ENCODE peak calls at places on chromosome 12, in four cellular contexts. W is choroid plexus epithelial cell, F is cardiac fibroblast, B is GM20000. G is an unnamed sample.

GRCh38 chr12:77299910-77300772 is 234.8 kb upstream of the E2F7 start:
- DNase-seq in W (peak), F (peak), B (no peak), G (peak)

GRCh38 chr12:82725741-82726140 is 39.0 kb downstream of the TMTC2 start:
- DNase-seq in W (no peak), F (no peak), B (no peak), G (no peak)

GRCh38 chr12:124296916-124297351 is 2.0 kb downstream of the RFLNA start:
- DNase-seq in W (no peak), F (no peak), B (no peak), G (no peak)

GRCh38 chr12:113152835-113153814 is 3.6 kb downstream of the CFAP73 start:
- DNase-seq in W (peak), F (peak), B (peak), G (peak)

GRCh38 chr12:132489078-132489601 is 811 bp upstream of the FBRSL1 start:
- DNase-seq in W (peak), F (no peak), B (no peak), G (no peak)

GRCh38 chr12:3597526-3598210 is 106.7 kb downstream of the PRMT8 start:
- DNase-seq in W (no peak), F (no peak), B (no peak), G (no peak)

GRCh38 chr12:104649217-104649834 is 192.6 kb downstream of the CHST11 start:
- DNase-seq in W (no peak), F (no peak), B (no peak), G (no peak)

GRCh38 chr12:5013206-5013830 is 30.4 kb upstream of the KCNA5 start:
- DNase-seq in W (peak), F (no peak), B (no peak), G (no peak)

GRCh38 chr12:32549675-32550079 is 129.4 kb upstream of the DNM1L start:
- DNase-seq in W (peak), F (peak), B (no peak), G (peak)

GRCh38 chr12:102504280-102504679 is 23.9 kb upstream of the IGF1 start:
- DNase-seq in W (no peak), F (no peak), B (no peak), G (no peak)

GRCh38 chr12:102528111-102528510 is 47.7 kb upstream of the IGF1 start:
- DNase-seq in W (no peak), F (peak), B (no peak), G (peak)

GRCh38 chr12:119468286-119468685 is 125.3 kb upstream of the TMEM233 start:
- DNase-seq in W (no peak), F (no peak), B (no peak), G (no peak)

GRCh38 chr12:119153477-119154434 is 25.0 kb upstream of the HSPB8 start:
- DNase-seq in W (peak), F (no peak), B (no peak), G (no peak)

GRCh38 chr12:94792690-94793089 is 142.3 kb upstream of the TMCC3 start:
- DNase-seq in W (peak), F (peak), B (no peak), G (no peak)

GRCh38 chr12:70724444-70724843 is 87.2 kb upstream of the PTPRB start:
- DNase-seq in W (peak), F (peak), B (no peak), G (peak)

GRCh38 chr12:113439606-113440030 is 17.4 kb downstream of the SDSL start:
- DNase-seq in W (peak), F (peak), B (peak), G (peak)

GRCh38 chr12:38880288-38880687 is 25.1 kb downstream of the CPNE8 start:
- DNase-seq in W (no peak), F (no peak), B (no peak), G (no peak)

GRCh38 chr12:85714425-85714824 is 121.8 kb downstream of the RASSF9 start:
- DNase-seq in W (no peak), F (no peak), B (no peak), G (no peak)

GRCh38 chr12:110157539-110157938 is 33.4 kb downstream of the IFT81 start:
- DNase-seq in W (no peak), F (no peak), B (no peak), G (no peak)

GRCh38 chr12:117408161-117408791 is 46.9 kb upstream of the NOS1 start:
- DNase-seq in W (peak), F (peak), B (no peak), G (no peak)

GRCh38 chr12:32264995-32265394 is 134.4 kb upstream of the FGD4 start:
- DNase-seq in W (peak), F (peak), B (peak), G (no peak)

GRCh38 chr12:107514887-107515445 is 170.6 kb upstream of the PWP1 start:
- DNase-seq in W (peak), F (peak), B (no peak), G (no peak)

GRCh38 chr12:89815225-89815624 is 106.6 kb upstream of the ATP2B1 start:
- DNase-seq in W (no peak), F (no peak), B (no peak), G (no peak)

GRCh38 chr12:31588976-31589375 is 2.0 kb downstream of the DENND5B start:
- DNase-seq in W (no peak), F (peak), B (no peak), G (no peak)

GRCh38 chr12:115103884-115104883 is 420.2 kb upstream of the TBX3 start:
- DNase-seq in W (peak), F (peak), B (no peak), G (no peak)

GRCh38 chr12:66352197-66352596 is 49.9 kb downstream of the HELB start:
- DNase-seq in W (peak), F (peak), B (peak), G (peak)
- TF ChIP-seq CTCF in W (peak), F (peak), B (no peak), G (peak)

DNA sequence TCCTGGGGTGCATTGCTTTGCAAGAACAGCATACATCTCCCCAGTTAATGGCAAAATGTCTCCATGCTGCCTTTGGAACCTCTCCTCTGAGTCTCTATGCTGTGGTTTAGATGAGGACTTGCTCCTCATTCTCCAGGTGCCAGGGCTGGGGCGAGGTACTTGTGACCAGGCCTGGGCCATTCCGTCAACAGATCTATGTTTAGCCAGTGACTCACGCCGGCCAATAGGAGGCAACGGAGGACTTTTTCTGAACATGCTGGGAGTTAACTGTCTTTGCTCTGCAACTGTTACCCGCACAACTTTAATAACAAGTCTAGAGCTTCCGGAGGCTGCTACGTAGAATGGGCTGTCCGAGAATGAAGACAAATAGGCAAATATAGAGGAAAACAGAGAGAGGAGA is 214.2 kb downstream of the GLT1D1 start:
- DNase-seq in W (peak), F (no peak), B (no peak), G (no peak)
- TF ChIP-seq CTCF in W (no peak), F (no peak), B (no peak), G (no peak)

DNA sequence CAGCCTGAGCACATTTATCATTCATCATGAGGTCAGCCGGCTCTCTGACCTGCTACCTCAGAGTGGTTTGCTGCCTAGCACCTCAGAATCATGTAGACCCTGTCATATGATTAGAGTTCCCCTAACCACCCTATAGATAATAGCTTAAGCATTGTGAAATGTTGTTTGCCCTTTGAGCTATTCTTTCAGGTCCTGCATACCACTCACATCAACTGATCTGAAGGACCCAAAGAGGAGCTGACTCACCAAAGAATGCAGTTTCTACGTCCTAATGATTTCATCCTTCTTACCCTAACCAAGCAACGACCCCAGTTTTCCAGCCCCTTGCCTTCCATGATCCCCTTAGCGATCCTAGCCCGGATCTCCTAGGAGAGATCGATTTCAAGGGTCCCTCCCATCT is 527.9 kb downstream of the SOX5 start:
- DNase-seq in W (no peak), F (no peak), B (no peak), G (no peak)
- TF ChIP-seq CTCF in W (no peak), F (no peak), B (no peak), G (no peak)

GRCh38 chr12:126976574-126976973 is 1290.4 kb upstream of the TMEM132C start:
- DNase-seq in W (no peak), F (no peak), B (no peak), G (no peak)

GRCh38 chr12:126974779-126975178 is 1292.2 kb upstream of the TMEM132C start:
- DNase-seq in W (no peak), F (no peak), B (no peak), G (no peak)
- TF ChIP-seq CTCF in W (no peak), F (no peak), B (no peak), G (no peak)

GRCh38 chr12:91040356-91040755 is 17.5 kb downstream of the KERA start:
- DNase-seq in W (peak), F (peak), B (no peak), G (peak)
- TF ChIP-seq CTCF in W (no peak), F (no peak), B (no peak), G (no peak)

GRCh38 chr12:6386038-6386437 is 2.1 kb downstream of the LTBR start:
- DNase-seq in W (no peak), F (no peak), B (peak), G (no peak)

GRCh38 chr12:6382371-6382770 is 1.6 kb upstream of the LTBR start:
- DNase-seq in W (peak), F (no peak), B (no peak), G (no peak)

GRCh38 chr12:6384499-6385436 is 806 bp downstream of the LTBR start:
- DNase-seq in W (peak), F (peak), B (peak), G (no peak)

GRCh38 chr12:6386522-6386921 is 2.6 kb downstream of the LTBR start:
- DNase-seq in W (no peak), F (no peak), B (no peak), G (no peak)

GRCh38 chr12:6383572-6384498 is at the start of gene LTBR:
- DNase-seq in W (peak), F (peak), B (peak), G (peak)
- TF ChIP-seq CTCF in W (no peak), F (no peak), B (no peak), G (peak)

GRCh38 chr12:56267443-56268071 is 815 bp downstream of the COQ10A start:
- DNase-seq in W (no peak), F (peak), B (no peak), G (no peak)

GRCh38 chr12:56266634-56267442 is at the start of gene COQ10A:
- DNase-seq in W (peak), F (peak), B (peak), G (peak)

GRCh38 chr12:56274299-56274698 is 7.6 kb downstream of the COQ10A start:
- DNase-seq in W (no peak), F (no peak), B (no peak), G (no peak)

GRCh38 chr12:56271031-56271430 is 4.3 kb downstream of the COQ10A start:
- DNase-seq in W (peak), F (peak), B (no peak), G (peak)
- TF ChIP-seq CTCF in W (peak), F (peak), B (peak), G (peak)

GRCh38 chr12:122834229-122834920 is 882 bp upstream of the HIP1R start:
- DNase-seq in W (peak), F (peak), B (peak), G (peak)
- TF ChIP-seq CTCF in W (peak), F (peak), B (no peak), G (peak)

G was measured in HFFc6.